ENCODE peak calls at places on chromosomes 16 and 17, in five cellular contexts. S is right cardiac atrium, M is bronchial epithelial cell, Q is MV-4-11, K is fibroblast of lung. P is an unnamed sample.

GRCh38 chr17:48678141-48678971 is 44.0 kb downstream of the PRAC1 start:
- DNase-seq in S (peak), M (peak), Q (peak), K (peak), P (peak)

GRCh38 chr16:74607310-74607966 is 524 bp upstream of the GLG1 start:
- DNase-seq in S (no peak), M (no peak), Q (no peak), K (no peak), P (no peak)

GRCh38 chr17:82913304-82914043 is 73.7 kb upstream of the ZNF750 start:
- DNase-seq in S (peak), M (no peak), Q (no peak), K (no peak), P (no peak)

GRCh38 chr16:49140618-49141017 is 141.0 kb downstream of the CBLN1 start:
- DNase-seq in S (no peak), M (no peak), Q (no peak), K (no peak), P (no peak)

GRCh38 chr17:49576906-49577650 is 1.4 kb downstream of the NXPH3 start:
- DNase-seq in S (no peak), M (no peak), Q (no peak), K (no peak), P (no peak)

GRCh38 chr16:65663774-65664173 is 541.9 kb upstream of the CDH11 start:
- DNase-seq in S (no peak), M (peak), Q (no peak), K (peak), P (no peak)

GRCh38 chr16:85227924-85228462 is 115.7 kb upstream of the CIBAR2 start:
- DNase-seq in S (no peak), M (peak), Q (peak), K (peak), P (no peak)

GRCh38 chr17:75619506-75620431 is 13.5 kb upstream of the SMIM5 start:
- DNase-seq in S (peak), M (peak), Q (no peak), K (peak), P (peak)

GRCh38 chr17:77449908-77450741 is 309.4 kb downstream of the SEC14L1 start:
- DNase-seq in S (peak), M (peak), Q (peak), K (peak), P (peak)

P was measured in left ventricle myocardium inferior.